ENCODE peak calls at places on chromosomes 5 and 9, in seven cellular contexts. T is colonic mucosa; O is RWPE2; F is A549; D is heart left ventricle; Q is CD8-positive, alpha-beta T cell; P is gastrocnemius medialis. G is an unnamed sample. For H3K4me1, the result is how much of the 10 kb centered on the place peaks cover.

GRCh38 chr5:107673106-107673367 is 2.3 kb upstream of the EFNA5 start:
- DNase-seq in P (no peak), D (no peak), T (no peak), Q (no peak), O (no peak), F (no peak), G (no peak)

GRCh38 chr9:18269561-18269960 is 204.4 kb upstream of the ADAMTSL1 start:
- DNase-seq in F (no peak), O (no peak), Q (no peak), T (no peak), P (no peak), D (no peak), G (no peak)

GRCh38 chr5:6845856-6846255 is 132.6 kb downstream of the TENT4A start:
- DNase-seq in T (no peak), O (no peak), P (no peak), F (no peak), Q (no peak), D (no peak), G (no peak)

GRCh38 chr9:38318755-38319495 is 73.6 kb upstream of the ALDH1B1 start:
- DNase-seq in F (no peak), P (no peak), O (no peak), D (no peak), Q (no peak), T (no peak), G (no peak)

GRCh38 chr9:20990867-20991266 is 40.6 kb downstream of the HACD4 start:
- DNase-seq in O (no peak), Q (no peak), D (peak), P (peak), F (no peak), T (no peak), G (no peak)

GRCh38 chr5:172806897-172807672 is 27.0 kb upstream of the ERGIC1 start:
- DNase-seq in O (peak), D (peak), Q (peak), P (peak), T (peak), F (peak), G (peak)

GRCh38 chr5:160207061-160207460 is 22.2 kb upstream of the FABP6 start:
- DNase-seq in D (no peak), Q (no peak), T (no peak), O (no peak), F (no peak), P (no peak), G (no peak)

GRCh38 chr5:78706825-78707224 is 58.3 kb upstream of the LHFPL2 start:
- DNase-seq in D (no peak), P (no peak), Q (no peak), T (no peak), F (no peak), O (no peak), G (no peak)

GRCh38 chr9:36297798-36298197 is 39.5 kb upstream of the GNE start:
- DNase-seq in P (no peak), D (no peak), F (no peak), Q (no peak), O (no peak), T (no peak), G (no peak)

GRCh38 chr5:1215320-1216096 is 9.7 kb upstream of the SLC6A18 start:
- DNase-seq in F (no peak), Q (no peak), T (no peak), P (no peak), D (no peak), O (peak), G (no peak)

GRCh38 chr9:98020471-98021145 is 35.9 kb upstream of the NANS start:
- DNase-seq in P (no peak), T (no peak), O (peak), D (no peak), Q (no peak), F (no peak), G (no peak)

GRCh38 chr9:35395076-35395675 is 94.7 kb upstream of the RUSC2 start:
- DNase-seq in D (no peak), T (no peak), F (no peak), O (no peak), P (no peak), Q (no peak), G (no peak)

GRCh38 chr5:100430268-100430900 is 104.8 kb upstream of the FAM174A start:
- DNase-seq in O (no peak), F (peak), D (peak), Q (peak), T (peak), P (peak), G (peak)

GRCh38 chr9:37496020-37496419 is 10.3 kb downstream of the POLR1E start:
- DNase-seq in O (no peak), D (no peak), T (no peak), P (no peak), Q (no peak), F (no peak), G (no peak)

GRCh38 chr9:82588801-82589200 is 474.1 kb downstream of the RASEF start:
- DNase-seq in F (no peak), D (no peak), P (no peak), T (no peak), Q (no peak), O (no peak), G (no peak)

GRCh38 chr9:120153258-120153657 is 426.7 kb downstream of the CDK5RAP2 start:
- DNase-seq in Q (no peak), F (no peak), O (no peak), D (no peak), T (no peak), P (no peak), G (no peak)

GRCh38 chr5:54671111-54671531 is 153.6 kb downstream of the SNX18 start:
- DNase-seq in Q (no peak), P (no peak), T (no peak), F (no peak), D (no peak), O (no peak), G (no peak)

GRCh38 chr5:137051165-137051564 is 448.0 kb downstream of the SPOCK1 start:
- DNase-seq in T (no peak), P (no peak), D (no peak), O (no peak), F (no peak), Q (no peak), G (no peak)

DNA sequence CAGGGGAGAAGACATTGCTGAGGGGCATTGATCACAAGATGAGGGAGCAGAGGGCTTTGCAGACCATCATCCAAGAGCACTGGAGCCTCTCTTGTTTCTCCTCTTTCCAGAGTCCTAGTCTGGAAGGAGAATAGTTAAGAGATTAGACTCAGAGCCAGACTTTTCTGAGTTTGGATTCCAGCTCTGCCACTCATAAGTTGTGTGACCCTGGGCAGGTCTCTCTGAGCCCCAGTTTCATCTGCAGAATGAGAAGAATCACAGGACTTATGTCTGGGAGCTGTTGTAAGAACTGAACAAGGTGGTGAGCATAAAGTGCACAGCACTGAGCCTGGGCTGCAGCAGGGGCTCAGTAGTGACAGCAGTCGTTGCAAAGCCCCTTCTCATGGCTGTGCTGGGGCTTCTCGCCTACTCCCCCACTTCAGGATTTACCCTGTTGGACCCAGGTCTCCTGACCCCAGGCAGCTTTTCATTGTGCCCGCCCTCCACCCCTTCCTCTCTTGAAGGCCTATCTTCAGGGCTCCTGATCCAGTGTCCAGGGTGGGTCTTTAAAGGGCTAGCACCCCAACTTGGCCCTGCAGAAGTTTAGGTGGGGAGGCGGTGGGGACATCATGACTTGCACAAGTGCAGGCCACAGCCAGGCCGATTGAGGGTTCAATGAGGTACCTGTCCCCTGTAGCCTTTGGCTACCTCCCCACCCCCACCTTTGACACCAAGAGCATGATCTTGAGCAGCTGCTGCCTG is 1.5 kb downstream of the SYNPO start:
- DNase-seq in F (no peak), Q (no peak), T (no peak), D (no peak), P (no peak), O (no peak), G (no peak)
- H3K4me1 ChIP-seq in F (half or more), Q (under half), T (under half), D (under half), P (half or more), O (half or more), G (under half)

GRCh38 chr5:119275873-119276214 is 80.0 kb upstream of the TNFAIP8 start:
- DNase-seq in P (no peak), F (no peak), T (no peak), D (no peak), Q (no peak), O (no peak), G (no peak)
- H3K4me3 ChIP-seq in P (no peak), F (no peak), T (no peak), D (no peak), Q (peak), O (no peak), G (no peak)

GRCh38 chr5:9781882-9782281 is 151.7 kb upstream of the TAS2R1 start:
- DNase-seq in T (no peak), P (no peak), O (no peak), F (no peak), Q (no peak), D (no peak), G (no peak)
- H3K27ac ChIP-seq in T (no peak), P (no peak), O (no peak), F (no peak), Q (no peak), D (no peak), G (no peak)

GRCh38 chr9:129458663-129459549 is 162.0 kb downstream of the C9orf50 start:
- DNase-seq in P (no peak), D (peak), O (no peak), T (peak), Q (no peak), F (no peak), G (peak)
- H3K4me1 ChIP-seq in P (under half), D (under half), O (under half), T (under half), Q (under half), F (under half), G (half or more)

GRCh38 chr5:61416410-61416809 is 84.4 kb downstream of the ZSWIM6 start:
- DNase-seq in O (no peak), Q (no peak), T (no peak), P (no peak), F (no peak), D (no peak), G (no peak)
- H3K4me3 ChIP-seq in O (no peak), Q (no peak), T (no peak), P (no peak), F (no peak), D (no peak), G (no peak)

DNA sequence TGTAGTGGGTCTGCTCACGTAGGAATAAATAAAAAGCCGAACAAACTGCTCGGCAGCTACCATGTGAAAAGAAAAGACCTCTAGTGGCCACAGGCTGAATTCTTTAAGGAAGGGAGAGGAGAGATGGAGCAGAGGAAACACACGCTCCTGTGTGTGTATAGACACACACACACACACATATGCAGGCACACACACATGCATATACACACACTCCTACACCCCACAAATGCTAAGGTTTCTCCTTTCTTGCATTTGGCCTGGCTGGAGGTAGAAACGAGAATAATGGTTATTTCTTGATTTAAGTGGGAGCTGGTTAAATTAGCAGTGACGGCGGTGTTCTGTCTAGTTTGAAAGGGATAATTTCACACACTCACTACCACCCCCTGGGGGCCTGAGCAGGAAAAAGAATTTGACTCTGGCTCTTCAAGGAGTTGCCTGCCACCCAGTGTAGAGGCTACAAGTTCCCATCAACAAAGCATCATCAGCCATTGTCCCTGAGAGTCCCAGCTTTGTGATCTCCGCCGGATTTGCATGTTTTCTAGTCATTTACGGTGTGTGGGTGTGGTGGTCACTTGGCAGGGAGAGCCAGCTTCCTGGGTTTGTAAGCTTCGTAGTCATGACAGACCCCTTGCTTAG is at the start of gene INSYN2B:
- DNase-seq in P (no peak), O (peak), T (peak), F (peak), D (peak), Q (no peak), G (no peak)
- H3K27ac ChIP-seq in P (no peak), O (peak), T (no peak), F (peak), D (no peak), Q (no peak), G (no peak)

GRCh38 chr9:127521919-127522304 is 70.6 kb downstream of the LRSAM1 start:
- DNase-seq in D (peak), F (no peak), T (no peak), P (no peak), O (peak), Q (no peak), G (no peak)

GRCh38 chr9:127518091-127518856 is 67.0 kb downstream of the LRSAM1 start:
- DNase-seq in P (no peak), T (no peak), O (peak), F (no peak), D (peak), Q (no peak), G (no peak)

GRCh38 chr9:127520941-127521918 is 69.9 kb downstream of the LRSAM1 start:
- DNase-seq in F (no peak), O (peak), P (no peak), D (peak), T (no peak), Q (no peak), G (no peak)

GRCh38 chr9:127517620-127518019 is 66.3 kb downstream of the LRSAM1 start:
- DNase-seq in Q (no peak), O (peak), D (no peak), F (no peak), T (no peak), P (no peak), G (no peak)

GRCh38 chr9:127519301-127520166 is 68.2 kb downstream of the LRSAM1 start:
- DNase-seq in F (no peak), D (peak), O (peak), T (peak), P (no peak), Q (no peak), G (no peak)
- H3K4me1 ChIP-seq in F (under half), D (under half), O (under half), T (under half), P (under half), Q (under half), G (under half)

GRCh38 chr9:17018540-17019196 is 116.2 kb upstream of the CNTLN start:
- DNase-seq in D (no peak), F (no peak), T (no peak), O (no peak), P (no peak), Q (no peak), G (no peak)
- H3K4me3 ChIP-seq in D (no peak), F (no peak), T (no peak), O (no peak), P (no peak), Q (no peak), G (no peak)

DNA sequence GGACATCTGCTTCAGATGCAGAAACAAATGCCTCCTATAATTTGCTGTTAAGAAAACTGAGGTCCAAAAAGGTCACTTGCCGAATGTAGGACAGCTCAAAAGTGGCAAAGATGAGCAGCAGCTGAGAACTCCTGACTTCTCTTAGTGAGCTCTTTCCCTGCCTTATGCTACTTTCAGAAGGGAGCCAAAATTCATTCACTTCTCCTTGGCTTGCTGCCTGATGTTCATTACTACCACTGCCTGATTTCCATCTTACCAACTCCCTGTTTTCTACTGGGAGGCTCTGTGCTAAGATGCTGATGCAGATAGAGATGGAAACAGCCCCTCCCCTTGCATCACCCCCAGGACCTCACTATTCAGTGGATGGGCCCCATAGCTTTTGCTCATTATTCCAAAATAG is 60.1 kb downstream of the SEMA6A start:
- DNase-seq in F (no peak), P (no peak), D (no peak), Q (no peak), O (no peak), T (no peak), G (no peak)
- H3K27ac ChIP-seq in F (no peak), P (no peak), D (no peak), Q (no peak), O (no peak), T (no peak), G (no peak)